ENCODE peak calls at places on chromosomes 12 and 14, in ten cellular contexts. I is CD8-positive, alpha-beta T cell; S is endothelial cell; U is transverse colon; Q is lung; T is GM10248; K is choroid plexus epithelial cell; W is PC-9; P is activated CD8-positive, alpha-beta T cell treated with anti-CD3 and anti-CD28 coated beads for 36 hours; J is psoas muscle. D is an unnamed sample.

GRCh38 chr14:54881235-54881760 is 21.3 kb downstream of the GCH1 start:
- DNase-seq in J (no peak), K (peak; percentile 87), U (no peak), T (no peak), P (peak; percentile 45), S (no peak), W (no peak), Q (no peak), I (no peak), D (no peak)

GRCh38 chr12:56645717-56646446 is at the start of gene ATP5F1B:
- DNase-seq in I (peak; percentile 80), S (peak; percentile 82), P (peak; percentile 97), W (peak; percentile 94), U (peak; percentile 96), Q (peak; percentile 98), J (peak; percentile 93), K (peak; percentile 100), T (peak; percentile 97), D (peak; percentile 98)

GRCh38 chr12:127005406-127005805 is 1261.6 kb upstream of the TMEM132C start:
- DNase-seq in P (no peak), I (no peak), T (no peak), J (no peak), U (no peak), S (no peak), Q (no peak), W (no peak), K (no peak), D (no peak)

GRCh38 chr14:62029569-62029924 is 267.3 kb downstream of the SNAPC1 start:
- DNase-seq in W (no peak), U (no peak), T (peak; percentile 11), P (no peak), I (no peak), J (no peak), S (no peak), K (no peak), Q (no peak), D (no peak)

GRCh38 chr12:71900091-71900490 is 38.6 kb upstream of the TPH2 start:
- DNase-seq in J (no peak), K (peak; percentile 43), U (no peak), W (no peak), I (no peak), T (no peak), P (no peak), Q (no peak), S (no peak), D (no peak)

GRCh38 chr12:91774471-91774921 is 371.1 kb downstream of the BTG1 start:
- DNase-seq in P (no peak), J (no peak), T (no peak), W (peak; percentile 5), Q (no peak), S (no peak), U (no peak), I (no peak), K (peak; percentile 70), D (no peak)

GRCh38 chr14:21498540-21499526 is 12.3 kb downstream of the METTL3 start:
- DNase-seq in P (peak; percentile 35), U (no peak), W (no peak), I (no peak), T (peak; percentile 44), S (peak; percentile 38), J (no peak), Q (no peak), K (peak; percentile 82), D (no peak)

GRCh38 chr14:71317385-71318096 is 410.3 kb downstream of the PCNX1 start:
- DNase-seq in J (no peak), U (no peak), P (no peak), T (no peak), S (no peak), W (no peak), I (no peak), K (no peak), Q (no peak), D (no peak)

GRCh38 chr14:65791551-65791981 is 379.0 kb downstream of the FUT8 start:
- DNase-seq in S (no peak), K (peak; percentile 53), T (peak; percentile 33), J (no peak), Q (no peak), P (peak; percentile 38), I (no peak), U (no peak), W (peak; percentile 23), D (no peak)

GRCh38 chr12:104132351-104132956 is 5.6 kb downstream of the NFYB start:
- DNase-seq in U (no peak), I (no peak), J (no peak), W (no peak), S (no peak), K (no peak), Q (no peak), P (no peak), T (no peak), D (peak; percentile 40)

GRCh38 chr12:95880895-95881294 is 22.1 kb downstream of the SNRPF start:
- DNase-seq in S (no peak), T (no peak), Q (no peak), J (no peak), I (no peak), W (no peak), P (no peak), U (no peak), K (no peak), D (no peak)

DNA sequence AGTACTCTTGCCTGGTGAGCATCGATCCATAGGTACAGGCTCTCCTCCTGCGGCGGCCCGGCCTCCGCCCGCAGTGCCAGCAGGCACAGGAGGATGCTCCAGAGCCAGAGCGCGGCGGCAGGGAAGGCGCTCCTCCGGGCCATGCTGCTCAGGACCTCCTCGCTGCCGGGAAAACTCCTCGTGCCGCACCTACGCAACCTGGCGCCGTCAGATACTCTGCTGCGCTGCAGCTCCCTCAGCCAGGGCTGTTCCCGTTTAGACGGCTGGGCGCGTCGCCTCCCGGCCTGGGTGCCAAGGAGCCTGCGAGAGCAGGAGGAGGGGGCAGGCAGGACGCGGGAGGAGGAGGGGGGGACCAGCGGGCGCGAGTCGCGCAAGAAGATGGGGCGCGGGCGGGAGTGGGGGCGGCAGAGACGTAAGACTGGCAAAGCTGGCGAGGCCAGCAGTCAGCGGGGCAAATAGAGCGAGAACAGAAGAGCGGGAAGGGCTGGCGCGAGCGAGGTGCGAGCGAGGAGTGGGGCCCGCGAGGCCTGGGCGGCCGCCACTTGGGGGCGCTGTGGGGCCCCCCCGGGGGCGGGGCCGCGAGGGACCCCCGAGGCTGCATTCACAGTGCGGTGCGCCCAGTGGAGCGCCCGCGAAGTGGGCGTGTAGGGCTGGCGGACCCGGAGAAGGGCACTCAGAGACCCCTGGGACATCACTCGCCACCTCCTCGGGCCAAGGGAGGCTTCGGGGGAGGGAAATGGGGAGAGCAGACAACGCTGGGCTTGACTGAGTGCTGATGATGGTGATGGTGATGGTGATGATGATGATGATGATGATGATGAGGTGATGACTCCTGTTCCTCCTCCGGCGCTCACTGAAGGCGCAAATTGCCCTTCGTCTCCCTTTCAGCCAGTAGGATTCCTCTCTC is at the start of gene WIF1:
- DNase-seq in U (peak; percentile 19), W (peak; percentile 23), K (no peak), T (peak; percentile 38), I (no peak), J (peak; percentile 21), Q (peak; percentile 74), S (peak; percentile 55), P (peak; percentile 40), D (no peak)
- TF ChIP-seq CTCF in U (no peak), W (no peak), K (peak; percentile 1), T (peak; percentile 45), I (peak; percentile 27), J (no peak), Q (no peak), S (peak; percentile 85), P (peak; percentile 53), D (peak; percentile 40)

GRCh38 chr14:90275820-90276219 is 19.5 kb downstream of the PSMC1 start:
- DNase-seq in S (no peak), J (no peak), I (no peak), W (no peak), P (peak; percentile 12), T (no peak), Q (no peak), U (no peak), K (peak; percentile 92), D (no peak)

GRCh38 chr14:90278199-90279175 is 22.1 kb downstream of the PSMC1 start:
- DNase-seq in Q (no peak), T (no peak), K (no peak), P (no peak), W (no peak), S (no peak), J (no peak), I (no peak), U (no peak), D (no peak)

GRCh38 chr14:90277581-90278198 is 21.3 kb downstream of the PSMC1 start:
- DNase-seq in J (no peak), Q (no peak), T (no peak), P (no peak), W (no peak), S (no peak), U (no peak), I (no peak), K (no peak), D (no peak)

GRCh38 chr14:90275455-90275814 is 19.1 kb downstream of the PSMC1 start:
- DNase-seq in I (no peak), U (no peak), W (no peak), K (peak; percentile 22), T (no peak), P (no peak), S (no peak), Q (no peak), J (no peak), D (no peak)

DNA sequence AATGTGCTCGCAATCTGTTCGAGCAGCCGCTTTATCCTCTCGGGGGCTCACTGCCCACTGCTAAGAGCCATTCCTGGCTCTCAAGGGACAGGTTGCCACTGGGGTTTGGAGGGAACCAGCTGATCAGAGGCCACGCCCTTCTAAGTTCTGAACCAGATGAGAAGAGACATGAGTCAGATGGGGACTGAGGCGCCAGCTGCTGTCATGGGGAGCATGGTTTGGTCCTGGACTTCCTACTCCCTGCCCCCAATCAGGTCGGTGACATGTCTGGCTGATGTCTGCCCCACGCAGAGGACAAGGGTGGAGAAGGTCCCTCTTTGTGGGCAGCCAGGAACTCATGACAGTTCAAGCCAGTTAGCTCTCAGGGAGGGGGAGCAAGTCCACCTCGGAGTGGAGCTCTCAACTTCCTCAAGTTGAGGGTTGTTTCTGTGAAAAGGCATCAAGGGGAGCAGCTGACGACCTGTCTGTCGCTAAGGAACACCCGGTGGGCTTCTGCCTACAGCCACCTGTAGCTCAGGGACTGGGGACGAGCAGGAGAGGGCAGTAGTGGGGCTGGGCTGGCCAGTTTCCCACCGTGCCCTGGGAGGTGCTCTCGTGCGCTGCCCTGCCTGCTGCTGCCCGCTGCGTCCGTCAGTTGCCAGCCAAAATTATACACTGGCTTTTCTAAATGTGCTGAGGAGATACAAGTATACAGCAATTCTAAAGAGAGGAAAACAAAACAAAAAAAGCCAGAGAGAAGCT is 20.4 kb downstream of the PSMC1 start:
- DNase-seq in Q (no peak), T (no peak), K (peak; percentile 44), W (no peak), I (no peak), U (no peak), P (peak; percentile 15), J (no peak), S (no peak), D (no peak)
- TF ChIP-seq CTCF in Q (no peak), T (no peak), K (peak; percentile 5), W (no peak), I (no peak), U (no peak), P (no peak), J (no peak), S (no peak), D (no peak)

GRCh38 chr12:39272934-39273770 is 169.8 kb downstream of the KIF21A start:
- DNase-seq in J (no peak), P (peak; percentile 33), U (peak; percentile 20), W (peak; percentile 19), I (no peak), T (no peak), S (peak; percentile 66), K (peak; percentile 55), Q (no peak), D (no peak)
- TF ChIP-seq CTCF in J (peak; percentile 56), P (peak; percentile 73), U (peak; percentile 67), W (peak; percentile 78), I (peak; percentile 63), T (peak; percentile 59), S (peak; percentile 85), K (peak; percentile 68), Q (peak; percentile 27), D (peak; percentile 60)

GRCh38 chr14:101808020-101808641 is 46.6 kb downstream of the PPP2R5C start:
- DNase-seq in T (no peak), S (peak; percentile 15), J (no peak), I (no peak), Q (no peak), W (peak; percentile 35), K (no peak), P (no peak), U (no peak), D (no peak)
- TF ChIP-seq CTCF in T (no peak), S (no peak), J (no peak), I (no peak), Q (no peak), W (no peak), K (no peak), P (no peak), U (no peak), D (no peak)

D was measured in heart left ventricle.